ENCODE peak calls at places on chromosomes 12 and 14, in five cellular contexts. N is Ammon's horn, X is upper lobe of right lung, K is T follicular helper cell, H is AG09309. E is an unnamed sample.

GRCh38 chr12:537772-538171 is 78.0 kb downstream of the B4GALNT3 start:
- DNase-seq in N (no peak), X (no peak), K (no peak), H (no peak), E (no peak)

GRCh38 chr12:84411031-84411430 is 501.6 kb downstream of the SLC6A15 start:
- DNase-seq in K (no peak), N (no peak), X (no peak), H (no peak), E (no peak)

GRCh38 chr14:68172664-68173063 is 353.1 kb downstream of the RAD51B start:
- DNase-seq in H (no peak), X (no peak), N (no peak), K (no peak), E (no peak)

GRCh38 chr12:115485503-115485902 is 792.0 kb downstream of the MED13L start:
- DNase-seq in K (no peak), H (no peak), N (no peak), X (no peak), E (no peak)

GRCh38 chr12:34401659-34402227 is 379.4 kb downstream of the ALG10 start:
- DNase-seq in X (peak), H (no peak), K (no peak), N (peak), E (peak)

GRCh38 chr14:60956632-60957031 is 24.2 kb downstream of the TRMT5 start:
- DNase-seq in H (no peak), K (no peak), N (no peak), X (no peak), E (no peak)

GRCh38 chr12:93624595-93625294 is 52.3 kb downstream of the SOCS2 start:
- DNase-seq in X (no peak), H (peak), N (no peak), K (no peak), E (no peak)

GRCh38 chr12:104357431-104357952 is 54.0 kb downstream of the EID3 start:
- DNase-seq in K (no peak), N (no peak), H (no peak), X (peak), E (no peak)

GRCh38 chr14:77303417-77304156 is 17.1 kb downstream of the POMT2 start:
- DNase-seq in N (peak), X (no peak), K (no peak), H (peak), E (no peak)

GRCh38 chr12:60935981-60936761 is 1324.0 kb upstream of the USP15 start:
- DNase-seq in X (no peak), N (no peak), K (no peak), H (no peak), E (no peak)

GRCh38 chr12:7190268-7191055 is 976 bp downstream of the PEX5 start:
- DNase-seq in N (no peak), X (peak), K (no peak), H (no peak), E (no peak)

GRCh38 chr14:91228112-91229004 is 16.1 kb downstream of the GPR68 start:
- DNase-seq in X (no peak), K (peak), H (peak), N (no peak), E (no peak)

GRCh38 chr12:53048780-53049401 is 974 bp upstream of the TNS2 start:
- DNase-seq in H (no peak), N (peak), K (no peak), X (peak), E (no peak)

GRCh38 chr12:104565606-104566243 is 109.0 kb downstream of the CHST11 start:
- DNase-seq in H (no peak), N (peak), K (no peak), X (no peak), E (no peak)

GRCh38 chr12:5033883-5034282 is 9.8 kb upstream of the KCNA5 start:
- DNase-seq in H (no peak), N (no peak), X (no peak), K (no peak), E (no peak)

GRCh38 chr12:77842430-77842829 is 11.7 kb downstream of the NAV3 start:
- DNase-seq in X (no peak), K (no peak), H (no peak), N (no peak), E (no peak)

GRCh38 chr12:121638298-121639202 is 12.2 kb downstream of the ORAI1 start:
- DNase-seq in X (no peak), H (no peak), N (no peak), K (no peak), E (no peak)

GRCh38 chr12:25800101-25800500 is 158.4 kb upstream of the RASSF8 start:
- DNase-seq in X (no peak), K (no peak), H (no peak), N (no peak), E (no peak)

GRCh38 chr14:73777420-73777819 is 63.2 kb upstream of the PNMA1 start:
- DNase-seq in K (no peak), N (no peak), X (no peak), H (no peak), E (no peak)

GRCh38 chr12:22060261-22060660 is 14.2 kb downstream of the CMAS start:
- DNase-seq in N (no peak), X (no peak), K (no peak), H (no peak), E (no peak)

GRCh38 chr12:50057000-50057841 is at the start of gene ASIC1:
- DNase-seq in X (peak), N (peak), H (no peak), K (peak), E (no peak)

GRCh38 chr12:108798551-108799221 is 58.7 kb downstream of the SSH1 start:
- DNase-seq in X (no peak), K (no peak), N (peak), H (no peak), E (no peak)

GRCh38 chr12:16347391-16348298 is at the start of gene MGST1:
- DNase-seq in X (peak), N (peak), K (no peak), H (no peak), E (peak)

GRCh38 chr14:50260511-50260910 is 29.1 kb upstream of the SOS2 start:
- DNase-seq in H (peak), K (no peak), N (no peak), X (no peak), E (no peak)

GRCh38 chr12:46959484-46959883 is 119.9 kb upstream of the PCED1B start:
- DNase-seq in X (no peak), K (no peak), H (peak), N (no peak), E (no peak)

GRCh38 chr12:591571-592505 is 71.4 kb downstream of the NINJ2 start:
- DNase-seq in X (no peak), K (no peak), N (no peak), H (no peak), E (peak)

GRCh38 chr12:53241623-53242412 is 9.8 kb upstream of the RARG start:
- DNase-seq in K (no peak), H (no peak), X (no peak), N (no peak), E (no peak)

GRCh38 chr12:42468853-42469252 is 120.7 kb downstream of the PRICKLE1 start:
- DNase-seq in K (no peak), X (no peak), N (peak), H (no peak), E (no peak)

GRCh38 chr12:20006856-20007255 is 361.5 kb upstream of the PDE3A start:
- DNase-seq in N (no peak), H (peak), X (no peak), K (no peak), E (no peak)

GRCh38 chr12:57135939-57136338 is 7.7 kb downstream of the LRP1 start:
- DNase-seq in N (peak), X (no peak), H (no peak), K (no peak), E (no peak)